ENCODE peak calls at places on chromosomes 13 and 19, in ten cellular contexts. C is AG10803; L is activated CD8-positive, alpha-beta memory T cell treated with anti-CD3 and anti-CD28 coated beads, Interleukin-2, amount 10 ng/mL, durations not matched to agents 7 days and 5 days; P is lung microvascular endothelial cell; O is NCI-H69; K is EL; T is stimulated activated CD4-positive, alpha-beta T cell treated with anti-CD3 and anti-CD28 coated beads, TNF-alpha, amount 100 ng/mL, for 24 hours; F is colonic mucosa; W is germinal center; I is activated CD4-positive, alpha-beta memory T cell treated with anti-CD3 and anti-CD28 coated beads for 36 hours. Q is an unnamed sample.

GRCh38 chr19:2475018-2475701 is 767 bp upstream of the GADD45B start:
- DNase-seq in C (peak), L (peak), P (peak), O (peak), K (peak), T (no peak), F (peak), W (peak), I (peak), Q (no peak)

GRCh38 chr19:13207237-13208130 is 57.3 kb downstream of the IER2 start:
- DNase-seq in C (peak), L (no peak), P (no peak), O (no peak), K (peak), T (no peak), F (no peak), W (peak), I (no peak), Q (no peak)

GRCh38 chr13:28333204-28333900 is 161.6 kb downstream of the FLT1 start:
- DNase-seq in C (no peak), L (no peak), P (no peak), O (no peak), K (no peak), T (no peak), F (no peak), W (no peak), I (no peak), Q (no peak)

GRCh38 chr19:33298146-33298911 is 4.0 kb downstream of the CEBPA start:
- DNase-seq in C (no peak), L (no peak), P (no peak), O (peak), K (no peak), T (no peak), F (no peak), W (no peak), I (no peak), Q (no peak)

GRCh38 chr19:48618916-48619691 is at the start of the genes RPL18 and SPHK2:
- DNase-seq in C (peak), L (peak), P (peak), O (peak), K (peak), T (peak), F (peak), W (peak), I (peak), Q (peak)

GRCh38 chr13:44870456-44870929 is 118.8 kb downstream of the NUFIP1 start:
- DNase-seq in C (no peak), L (no peak), P (no peak), O (peak), K (no peak), T (no peak), F (peak), W (no peak), I (no peak), Q (peak)

GRCh38 chr13:48590141-48590863 is 57.4 kb upstream of the RCBTB2 start:
- DNase-seq in C (no peak), L (no peak), P (no peak), O (no peak), K (no peak), T (no peak), F (no peak), W (no peak), I (no peak), Q (no peak)

GRCh38 chr13:36000028-36000427 is 131.2 kb downstream of the DCLK1 start:
- DNase-seq in C (no peak), L (no peak), P (no peak), O (no peak), K (no peak), T (no peak), F (no peak), W (no peak), I (no peak), Q (no peak)

GRCh38 chr13:105240356-105240755 is 1295.1 kb downstream of the EFNB2 start:
- DNase-seq in C (no peak), L (no peak), P (no peak), O (no peak), K (no peak), T (no peak), F (no peak), W (no peak), I (no peak), Q (no peak)

GRCh38 chr19:56144396-56144795 is 3.3 kb downstream of the ZNF444 start:
- DNase-seq in C (no peak), L (no peak), P (no peak), O (no peak), K (no peak), T (no peak), F (no peak), W (no peak), I (no peak), Q (no peak)

GRCh38 chr13:22110368-22110767 is 439.5 kb downstream of the FGF9 start:
- DNase-seq in C (peak), L (no peak), P (no peak), O (no peak), K (no peak), T (no peak), F (no peak), W (no peak), I (no peak), Q (no peak)

Q was measured in NCI-H774.